ENCODE peak calls at places on chromosomes 7 and 10, in five cellular contexts. M, Q, R, W and L are unnamed samples.

GRCh38 chr7:142866361-142867096 is 11.7 kb downstream of the EPHB6 start:
- DNase-seq in M (no peak), Q (no peak), R (no peak), W (peak; percentile 73), L (peak; percentile 57)

GRCh38 chr10:128854965-128855364 is 612.1 kb upstream of the MGMT start:
- DNase-seq in M (no peak), Q (no peak), R (peak; percentile 5), W (peak; percentile 72), L (peak; percentile 91)

GRCh38 chr7:11716185-11716584 is 115.8 kb downstream of the THSD7A start:
- DNase-seq in M (no peak), Q (no peak), R (no peak), W (peak; percentile 43), L (no peak)

GRCh38 chr7:96211954-96212353 is 109.9 kb downstream of the SLC25A13 start:
- DNase-seq in M (no peak), Q (no peak), R (no peak), W (no peak), L (no peak)

GRCh38 chr7:123351506-123352225 is 151.9 kb upstream of the SLC13A1 start:
- DNase-seq in M (no peak), Q (no peak), R (no peak), W (no peak), L (no peak)

GRCh38 chr10:3043512-3044368 is 23.6 kb upstream of the PFKP start:
- DNase-seq in M (peak; percentile 80), Q (peak; percentile 42), R (no peak), W (peak; percentile 66), L (peak; percentile 64)

GRCh38 chr7:143444063-143444782 is 970 bp downstream of the TAS2R60 start:
- DNase-seq in M (no peak), Q (no peak), R (no peak), W (no peak), L (no peak)

GRCh38 chr7:70487526-70488285 is 644.2 kb upstream of the GALNT17 start:
- DNase-seq in M (no peak), Q (no peak), R (no peak), W (no peak), L (no peak)

GRCh38 chr10:29186221-29186620 is 102.6 kb upstream of the LYZL1 start:
- DNase-seq in M (no peak), Q (no peak), R (no peak), W (no peak), L (no peak)

DNA sequence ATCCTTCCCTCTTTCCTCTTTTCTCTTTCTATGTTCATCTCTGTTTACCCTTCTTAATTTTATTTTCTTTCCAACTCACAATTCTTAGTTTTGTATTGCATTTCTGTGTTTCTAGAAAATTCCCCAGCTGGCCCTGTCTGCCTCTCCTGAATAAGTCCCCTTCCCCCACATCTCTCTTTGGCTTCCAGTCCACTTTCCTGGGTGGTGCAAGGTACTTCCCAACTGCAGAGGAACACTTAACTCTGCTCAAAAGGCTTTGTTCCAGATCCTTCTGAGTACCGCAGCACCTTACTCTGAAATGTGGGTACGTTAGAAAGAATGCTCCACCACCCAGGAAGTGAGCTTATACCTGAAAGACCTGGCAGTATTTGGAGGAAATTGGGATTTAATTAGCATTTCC is 227.0 kb downstream of the TMEM178B start:
- DNase-seq in M (no peak), Q (no peak), R (no peak), W (no peak), L (no peak)
- H3K27ac ChIP-seq in M (no peak overlapping the region), Q (no peak overlapping the region), R (no peak overlapping the region), W (no peak overlapping the region), L (no peak overlapping the region)

DNA sequence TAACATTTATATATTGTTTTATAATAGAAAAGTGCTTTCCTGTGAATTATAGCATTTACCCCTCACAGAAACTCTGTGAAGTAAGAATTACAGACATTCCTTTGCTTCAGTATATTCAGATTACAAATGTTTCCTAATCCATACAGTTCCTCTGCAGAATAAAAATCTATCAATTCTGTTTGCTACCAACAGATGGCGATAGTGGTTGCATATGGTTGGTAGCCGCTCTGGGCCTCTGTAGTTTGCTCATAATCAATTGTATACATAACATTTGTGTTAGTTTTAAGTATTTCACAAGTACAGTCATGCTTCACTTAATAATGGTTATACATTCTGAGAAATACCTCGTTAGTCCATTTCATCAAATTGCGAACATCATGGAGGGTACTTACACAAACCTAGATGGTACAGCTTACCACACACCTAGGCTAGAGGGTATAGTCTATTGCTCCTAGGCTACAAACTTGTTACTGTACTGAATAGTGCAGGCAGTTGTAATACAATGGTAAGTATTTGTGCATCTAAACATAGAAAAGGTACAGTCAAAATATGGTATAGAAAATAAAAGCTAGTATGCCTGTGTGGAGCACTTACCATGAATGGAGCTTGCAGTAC is 94.4 kb upstream of the STEAP4 start:
- DNase-seq in M (no peak), Q (no peak), R (no peak), W (no peak), L (no peak)
- TF ChIP-seq CTCF in M (no peak), Q (no peak), R (peak; percentile 20), W (peak; percentile 46), L (no peak)

GRCh38 chr7:44368455-44368854 is 43.1 kb upstream of the CAMK2B start:
- DNase-seq in M (no peak), Q (no peak), R (no peak), W (no peak), L (no peak)
- TF ChIP-seq POLR2A in M (no peak), Q (no peak), R (no peak), W (no peak), L (no peak)

GRCh38 chr7:24440851-24441250 is 132.4 kb upstream of the PALS2 start:
- DNase-seq in M (no peak), Q (no peak), R (no peak), W (no peak), L (no peak)

GRCh38 chr7:24432677-24433076 is 140.6 kb upstream of the PALS2 start:
- DNase-seq in M (no peak), Q (no peak), R (no peak), W (no peak), L (no peak)

GRCh38 chr7:24438232-24438631 is 135.0 kb upstream of the PALS2 start:
- DNase-seq in M (no peak), Q (no peak), R (no peak), W (no peak), L (no peak)

GRCh38 chr7:24435002-24435401 is 138.2 kb upstream of the PALS2 start:
- DNase-seq in M (no peak), Q (no peak), R (no peak), W (no peak), L (no peak)

DNA sequence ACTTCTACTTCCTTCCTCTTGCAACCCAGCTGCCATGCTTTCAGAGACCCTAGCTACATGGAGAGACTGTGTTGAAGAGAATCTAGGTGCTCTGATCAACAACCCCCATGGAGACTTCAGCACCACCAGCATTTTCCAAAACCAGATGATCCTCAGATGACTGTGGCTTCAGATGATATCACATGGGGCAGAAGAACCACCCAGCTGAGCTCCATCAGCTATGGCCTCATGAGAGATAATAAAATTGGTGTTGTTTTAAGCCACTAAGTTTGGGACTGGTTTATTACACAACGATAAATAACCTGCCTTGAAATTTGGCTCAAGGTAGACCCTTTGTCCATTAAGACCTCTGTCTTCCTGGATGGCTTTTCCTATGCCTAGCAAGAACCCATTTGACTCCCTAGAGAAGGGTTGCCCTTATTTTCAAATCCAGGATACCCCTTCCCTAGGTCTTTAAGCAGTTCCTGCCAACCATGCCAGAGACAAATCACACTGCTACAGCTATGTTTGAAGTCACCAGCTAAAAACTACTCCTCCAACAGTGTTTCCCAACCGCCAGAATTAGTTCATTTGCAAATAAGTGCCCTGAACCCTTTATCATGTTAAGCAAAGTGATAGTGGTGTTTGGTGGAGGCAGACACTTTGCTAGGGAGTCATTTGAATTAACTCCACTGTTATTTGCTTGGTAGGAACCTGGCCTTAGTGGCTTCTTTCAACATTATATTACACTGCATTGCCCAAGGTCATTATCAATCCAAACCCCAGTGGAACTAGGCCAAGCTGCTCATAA is 136.9 kb upstream of the PALS2 start:
- DNase-seq in M (no peak), Q (no peak), R (no peak), W (no peak), L (no peak)
- H3K27ac ChIP-seq in M (no peak overlapping the region), Q (no peak overlapping the region), R (no peak overlapping the region), W (no peak overlapping the region), L (no peak overlapping the region)